ENCODE peak calls at places on chromosome 4, in six cellular contexts. One of them, this sample, is unnamed.

GRCh38 chr4:41866799-41867677 is 68.2 kb upstream of the TMEM33 start:
- DNase-seq in HepG2: no peak
- DNase-seq in H1: no peak
- DNase-seq in K562: no peak
- DNase-seq in GM12891: no peak
- DNase-seq in GM12878: no peak
- DNase-seq in this sample: no peak

GRCh38 chr4:4868506-4869379 is 9.3 kb downstream of the MSX1 start:
- DNase-seq in HepG2: no peak
- DNase-seq in H1: no peak
- DNase-seq in K562: no peak
- DNase-seq in GM12891: no peak
- DNase-seq in GM12878: no peak
- DNase-seq in this sample: no peak

GRCh38 chr4:2441393-2442174 is 22.8 kb downstream of the CFAP99 start:
- DNase-seq in HepG2: peak; percentile 80
- DNase-seq in H1: peak; percentile 86
- DNase-seq in K562: peak; percentile 94
- DNase-seq in GM12891: peak; percentile 99
- DNase-seq in GM12878: peak; percentile 35
- DNase-seq in this sample: peak; percentile 97

GRCh38 chr4:32417113-32417704 is 1697.0 kb downstream of the PCDH7 start:
- DNase-seq in HepG2: no peak
- DNase-seq in H1: no peak
- DNase-seq in K562: no peak
- DNase-seq in GM12891: no peak
- DNase-seq in GM12878: no peak
- DNase-seq in this sample: no peak

GRCh38 chr4:186935881-186936280 is 212.2 kb upstream of the FAT1 start:
- DNase-seq in HepG2: no peak
- DNase-seq in H1: no peak
- DNase-seq in K562: no peak
- DNase-seq in GM12891: no peak
- DNase-seq in GM12878: no peak
- DNase-seq in this sample: no peak

GRCh38 chr4:110955748-110956147 is 332.9 kb upstream of the PITX2 start:
- DNase-seq in HepG2: no peak
- DNase-seq in H1: no peak
- DNase-seq in K562: no peak
- DNase-seq in GM12891: no peak
- DNase-seq in GM12878: no peak
- DNase-seq in this sample: no peak

GRCh38 chr4:124401611-124402010 is 310.9 kb downstream of the ANKRD50 start:
- DNase-seq in HepG2: no peak
- DNase-seq in H1: no peak
- DNase-seq in K562: no peak
- DNase-seq in GM12891: no peak
- DNase-seq in GM12878: no peak
- DNase-seq in this sample: no peak

GRCh38 chr4:147570616-147571015 is 46.6 kb upstream of the TMEM184C start:
- DNase-seq in HepG2: no peak
- DNase-seq in H1: no peak
- DNase-seq in K562: no peak
- DNase-seq in GM12891: no peak
- DNase-seq in GM12878: no peak
- DNase-seq in this sample: no peak

GRCh38 chr4:45350438-45350837 is 624.1 kb upstream of the GNPDA2 start:
- DNase-seq in HepG2: no peak
- DNase-seq in H1: no peak
- DNase-seq in K562: no peak
- DNase-seq in GM12891: no peak
- DNase-seq in GM12878: peak; percentile 12
- DNase-seq in this sample: no peak

GRCh38 chr4:184165291-184165690 is 52.4 kb downstream of the ENPP6 start:
- DNase-seq in HepG2: no peak
- DNase-seq in H1: no peak
- DNase-seq in K562: no peak
- DNase-seq in GM12891: no peak
- DNase-seq in GM12878: no peak
- DNase-seq in this sample: no peak

GRCh38 chr4:104629601-104630000 is 134.9 kb upstream of the CXXC4 start:
- DNase-seq in HepG2: no peak
- DNase-seq in H1: no peak
- DNase-seq in K562: no peak
- DNase-seq in GM12891: no peak
- DNase-seq in GM12878: no peak
- DNase-seq in this sample: no peak

GRCh38 chr4:123870283-123870876 is 473.8 kb downstream of the SPRY1 start:
- DNase-seq in HepG2: peak; percentile 45
- DNase-seq in H1: no peak
- DNase-seq in K562: no peak
- DNase-seq in GM12891: no peak
- DNase-seq in GM12878: no peak
- DNase-seq in this sample: no peak

GRCh38 chr4:111628437-111628836 is 516.8 kb upstream of the FAM241A start:
- DNase-seq in HepG2: no peak
- DNase-seq in H1: no peak
- DNase-seq in K562: no peak
- DNase-seq in GM12891: no peak
- DNase-seq in GM12878: no peak
- DNase-seq in this sample: no peak

GRCh38 chr4:158873795-158874359 is 105.1 kb downstream of the FNIP2 start:
- DNase-seq in HepG2: peak; percentile 5
- DNase-seq in H1: no peak
- DNase-seq in K562: no peak
- DNase-seq in GM12891: no peak
- DNase-seq in GM12878: no peak
- DNase-seq in this sample: no peak

GRCh38 chr4:3073158-3074077 is 920 bp downstream of the HTT-AS start:
- DNase-seq in HepG2: peak; percentile 74
- DNase-seq in H1: no peak
- DNase-seq in K562: no peak
- DNase-seq in GM12891: no peak
- DNase-seq in GM12878: no peak
- DNase-seq in this sample: no peak

GRCh38 chr4:77072195-77072753 is 3.5 kb downstream of the CCNI start:
- DNase-seq in HepG2: peak; percentile 2
- DNase-seq in H1: no peak
- DNase-seq in K562: no peak
- DNase-seq in GM12891: no peak
- DNase-seq in GM12878: no peak
- DNase-seq in this sample: no peak

GRCh38 chr4:19580090-19580489 is 671.6 kb upstream of the SLIT2 start:
- DNase-seq in HepG2: no peak
- DNase-seq in H1: no peak
- DNase-seq in K562: no peak
- DNase-seq in GM12891: no peak
- DNase-seq in GM12878: no peak
- DNase-seq in this sample: no peak

GRCh38 chr4:122633211-122633610 is 12.3 kb upstream of the IL21 start:
- DNase-seq in HepG2: no peak
- DNase-seq in H1: no peak
- DNase-seq in K562: no peak
- DNase-seq in GM12891: no peak
- DNase-seq in GM12878: no peak
- DNase-seq in this sample: no peak

GRCh38 chr4:155007660-155008176 is 200.7 kb upstream of the NPY2R start:
- DNase-seq in HepG2: no peak
- DNase-seq in H1: no peak
- DNase-seq in K562: no peak
- DNase-seq in GM12891: no peak
- DNase-seq in GM12878: no peak
- DNase-seq in this sample: no peak

GRCh38 chr4:84924439-84924838 is 42.1 kb downstream of the WDFY3 start:
- DNase-seq in HepG2: no peak
- DNase-seq in H1: no peak
- DNase-seq in K562: no peak
- DNase-seq in GM12891: no peak
- DNase-seq in GM12878: no peak
- DNase-seq in this sample: no peak

GRCh38 chr4:11178433-11178832 is 250.3 kb downstream of the HS3ST1 start:
- DNase-seq in HepG2: no peak
- DNase-seq in H1: no peak
- DNase-seq in K562: no peak
- DNase-seq in GM12891: no peak
- DNase-seq in GM12878: no peak
- DNase-seq in this sample: no peak

GRCh38 chr4:10582059-10582686 is 102.4 kb downstream of the CLNK start:
- DNase-seq in HepG2: peak; percentile 12
- DNase-seq in H1: no peak
- DNase-seq in K562: peak; percentile 37
- DNase-seq in GM12891: no peak
- DNase-seq in GM12878: no peak
- DNase-seq in this sample: no peak

GRCh38 chr4:16199132-16199531 is 27.1 kb downstream of the TAPT1 start:
- DNase-seq in HepG2: peak; percentile 15
- DNase-seq in H1: no peak
- DNase-seq in K562: no peak
- DNase-seq in GM12891: no peak
- DNase-seq in GM12878: no peak
- DNase-seq in this sample: no peak

GRCh38 chr4:74640111-74640903 is 154.0 kb downstream of the BTC start:
- DNase-seq in HepG2: no peak
- DNase-seq in H1: no peak
- DNase-seq in K562: no peak
- DNase-seq in GM12891: no peak
- DNase-seq in GM12878: no peak
- DNase-seq in this sample: no peak

GRCh38 chr4:80264352-80264647 is 2.2 kb upstream of the FGF5 start:
- DNase-seq in HepG2: no peak
- DNase-seq in H1: no peak
- DNase-seq in K562: no peak
- DNase-seq in GM12891: no peak
- DNase-seq in GM12878: no peak
- DNase-seq in this sample: no peak

GRCh38 chr4:80265571-80266266 is 745 bp upstream of the FGF5 start:
- DNase-seq in HepG2: no peak
- DNase-seq in H1: no peak
- DNase-seq in K562: peak; percentile 49
- DNase-seq in GM12891: no peak
- DNase-seq in GM12878: no peak
- DNase-seq in this sample: no peak

GRCh38 chr4:80264825-80265224 is 1.6 kb upstream of the FGF5 start:
- DNase-seq in HepG2: no peak
- DNase-seq in H1: no peak
- DNase-seq in K562: no peak
- DNase-seq in GM12891: no peak
- DNase-seq in GM12878: no peak
- DNase-seq in this sample: no peak

GRCh38 chr4:80261989-80262600 is 4.4 kb upstream of the FGF5 start:
- DNase-seq in HepG2: no peak
- DNase-seq in H1: no peak
- DNase-seq in K562: no peak
- DNase-seq in GM12891: no peak
- DNase-seq in GM12878: no peak
- DNase-seq in this sample: no peak

GRCh38 chr4:80263541-80264351 is 2.7 kb upstream of the FGF5 start:
- DNase-seq in HepG2: no peak
- DNase-seq in H1: no peak
- DNase-seq in K562: no peak
- DNase-seq in GM12891: no peak
- DNase-seq in GM12878: no peak
- DNase-seq in this sample: no peak
- TF ChIP-seq TAF1 in HepG2: no peak
- TF ChIP-seq TAF1 in H1: no peak
- TF ChIP-seq TAF1 in K562: no peak
- TF ChIP-seq TAF1 in GM12891: no peak
- TF ChIP-seq TAF1 in GM12878: no peak
- TF ChIP-seq TAF1 in this sample: no peak

GRCh38 chr4:153205028-153205648 is 895 bp downstream of the TRIM2 start:
- DNase-seq in HepG2: peak; percentile 45
- DNase-seq in H1: no peak
- DNase-seq in K562: no peak
- DNase-seq in GM12891: no peak
- DNase-seq in GM12878: peak; percentile 24
- DNase-seq in this sample: no peak
- TF ChIP-seq POLR2A in HepG2: no peak
- TF ChIP-seq POLR2A in H1: no peak
- TF ChIP-seq POLR2A in K562: no peak
- TF ChIP-seq POLR2A in GM12891: no peak
- TF ChIP-seq POLR2A in GM12878: no peak
- TF ChIP-seq POLR2A in this sample: no peak

DNA sequence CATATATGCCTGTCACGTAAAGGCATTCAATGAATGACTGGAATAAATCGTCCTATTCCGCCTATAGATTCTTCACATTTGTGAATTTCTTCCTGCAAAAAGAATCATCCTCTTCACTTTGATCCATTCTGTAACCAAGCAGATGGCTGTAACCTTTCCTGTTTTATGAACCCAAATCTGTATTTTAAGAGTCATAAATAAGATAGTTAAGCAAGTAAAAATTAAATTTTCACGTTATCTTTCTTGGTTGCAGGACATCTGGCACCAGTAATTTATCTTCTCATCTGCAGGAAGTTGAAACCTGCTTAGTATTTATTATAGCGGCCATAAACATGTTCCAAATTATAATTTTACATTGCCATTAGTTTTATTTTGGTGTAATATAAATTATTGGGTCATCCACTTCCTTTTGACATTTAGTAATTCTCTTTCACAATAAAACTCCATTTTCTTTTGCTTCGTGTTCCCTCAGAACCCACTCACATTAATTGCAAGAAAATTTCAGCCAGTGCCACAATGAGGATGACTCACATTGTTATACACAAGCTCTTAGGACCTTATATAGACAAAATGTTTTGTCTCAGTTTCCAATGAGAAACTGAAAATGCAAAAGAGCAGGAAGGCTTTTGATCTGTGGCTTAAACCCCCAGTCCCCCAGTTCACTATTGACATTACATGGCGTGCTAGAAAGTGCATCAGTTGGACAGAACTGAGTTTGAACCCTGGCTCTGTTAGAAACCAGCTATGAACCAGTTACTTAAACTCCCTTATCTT is 51.1 kb downstream of the TMEM156 start:
- DNase-seq in HepG2: peak; percentile 16
- DNase-seq in H1: no peak
- DNase-seq in K562: no peak
- DNase-seq in GM12891: no peak
- DNase-seq in GM12878: peak; percentile 24
- DNase-seq in this sample: no peak
- TF ChIP-seq POLR2AphosphoS5 in HepG2: no peak
- TF ChIP-seq POLR2AphosphoS5 in H1: no peak
- TF ChIP-seq POLR2AphosphoS5 in K562: no peak
- TF ChIP-seq POLR2AphosphoS5 in GM12891: no peak
- TF ChIP-seq POLR2AphosphoS5 in GM12878: no peak
- TF ChIP-seq POLR2AphosphoS5 in this sample: no peak

DNA sequence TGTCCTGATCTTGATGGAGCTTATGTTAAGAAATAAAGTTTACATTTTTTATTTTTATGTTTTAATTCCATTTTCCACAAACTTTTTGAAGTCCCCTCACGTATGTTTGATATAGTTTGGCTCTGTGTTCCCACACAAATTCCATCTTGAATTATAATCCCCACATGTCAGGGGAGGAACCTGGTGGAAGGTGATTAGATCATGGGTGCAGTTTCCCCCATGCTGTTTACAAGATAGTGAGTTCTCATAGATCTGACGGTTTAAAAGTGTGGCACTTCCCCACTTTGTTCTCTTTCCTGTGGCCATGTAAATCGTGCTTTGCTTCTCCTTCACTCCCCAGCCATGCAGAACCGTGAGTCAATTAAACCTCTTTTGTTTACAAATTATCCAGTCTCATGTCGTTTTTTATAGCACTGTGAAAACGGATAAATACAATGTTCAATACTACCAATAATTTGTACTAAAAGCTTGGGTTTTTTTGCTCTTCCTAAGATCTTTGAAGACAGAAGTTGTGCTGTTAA is 89.8 kb downstream of the PAPSS1 start:
- DNase-seq in HepG2: no peak
- DNase-seq in H1: no peak
- DNase-seq in K562: no peak
- DNase-seq in GM12891: no peak
- DNase-seq in GM12878: no peak
- DNase-seq in this sample: no peak
- TF ChIP-seq TAF1 in HepG2: no peak
- TF ChIP-seq TAF1 in H1: no peak
- TF ChIP-seq TAF1 in K562: no peak
- TF ChIP-seq TAF1 in GM12891: no peak
- TF ChIP-seq TAF1 in GM12878: no peak
- TF ChIP-seq TAF1 in this sample: no peak